ENCODE peak calls at places on chromosome 17, in eight cellular contexts. T is epithelial cell of esophagus, L is NB4, E is A549, J is esophagus squamous epithelium, U is PC-9, M is tibial nerve, S is cardiac fibroblast. Q is an unnamed sample.

GRCh38 chr17:9806709-9807108 is 15.2 kb downstream of the GSG1L2 start:
- DNase-seq in T (no peak), L (no peak), E (no peak), J (no peak), U (no peak), M (no peak), S (no peak), Q (no peak)

GRCh38 chr17:60079401-60079861 is 710 bp upstream of the HEATR6 start:
- DNase-seq in T (no peak), L (no peak), E (peak; percentile 57), J (no peak), U (no peak), M (no peak), S (peak; percentile 50), Q (peak; percentile 60)

GRCh38 chr17:1714488-1714979 is 4.4 kb upstream of the TLCD2 start:
- DNase-seq in T (peak; percentile 94), L (peak; percentile 54), E (peak; percentile 97), J (peak; percentile 58), U (peak; percentile 100), M (peak; percentile 99), S (peak; percentile 99), Q (peak; percentile 99)

GRCh38 chr17:29569245-29569950 is 897 bp downstream of the TP53I13 start:
- DNase-seq in T (peak; percentile 73), L (no peak), E (no peak), J (no peak), U (no peak), M (peak; percentile 12), S (no peak), Q (peak; percentile 29)

GRCh38 chr17:34673995-34674900 is 94.9 kb downstream of the TMEM132E start:
- DNase-seq in T (no peak), L (no peak), E (no peak), J (no peak), U (no peak), M (no peak), S (no peak), Q (no peak)

GRCh38 chr17:27982688-27983087 is 59.8 kb upstream of the NLK start:
- DNase-seq in T (no peak), L (no peak), E (no peak), J (no peak), U (no peak), M (no peak), S (no peak), Q (no peak)

GRCh38 chr17:66354981-66355380 is 52.6 kb downstream of the PRKCA start:
- DNase-seq in T (no peak), L (no peak), E (no peak), J (no peak), U (no peak), M (no peak), S (peak; percentile 46), Q (peak; percentile 79)

GRCh38 chr17:81294512-81295030 is 536 bp downstream of the SLC38A10 start:
- DNase-seq in T (no peak), L (peak; percentile 51), E (no peak), J (no peak), U (peak; percentile 42), M (no peak), S (peak; percentile 26), Q (peak; percentile 8)

GRCh38 chr17:14301279-14301760 is 439 bp downstream of the HS3ST3B1 start:
- DNase-seq in T (peak; percentile 34), L (no peak), E (no peak), J (no peak), U (no peak), M (no peak), S (no peak), Q (no peak)

GRCh38 chr17:2170023-2170422 is 115.1 kb downstream of the HIC1 start:
- DNase-seq in T (peak; percentile 27), L (peak; percentile 25), E (peak; percentile 39), J (no peak), U (peak; percentile 22), M (no peak), S (no peak), Q (no peak)

GRCh38 chr17:44768505-44769142 is 9.8 kb downstream of the ADAM11 start:
- DNase-seq in T (no peak), L (peak; percentile 71), E (no peak), J (no peak), U (no peak), M (no peak), S (no peak), Q (no peak)

GRCh38 chr17:59897090-59897489 is 4.2 kb downstream of the RPS6KB1 start:
- DNase-seq in T (no peak), L (no peak), E (no peak), J (no peak), U (no peak), M (no peak), S (no peak), Q (peak; percentile 3)

GRCh38 chr17:82356845-82357355 is 2.1 kb upstream of the TEX19 start:
- DNase-seq in T (no peak), L (no peak), E (no peak), J (no peak), U (no peak), M (no peak), S (no peak), Q (no peak)

GRCh38 chr17:79838541-79839274 is 532 bp downstream of the CBX4 start:
- DNase-seq in T (peak; percentile 55), L (peak; percentile 67), E (peak; percentile 70), J (no peak), U (peak; percentile 42), M (no peak), S (peak; percentile 67), Q (peak; percentile 52)

GRCh38 chr17:57463103-57463885 is 207.0 kb downstream of the MSI2 start:
- DNase-seq in T (peak; percentile 66), L (peak; percentile 49), E (peak; percentile 61), J (no peak), U (no peak), M (no peak), S (peak; percentile 60), Q (peak; percentile 72)

GRCh38 chr17:73798111-73798748 is 154.0 kb upstream of the SDK2 start:
- DNase-seq in T (peak; percentile 52), L (peak; percentile 4), E (peak; percentile 100), J (no peak), U (no peak), M (no peak), S (peak; percentile 95), Q (peak; percentile 99)

GRCh38 chr17:59349178-59349577 is 17.7 kb downstream of the YPEL2 start:
- DNase-seq in T (no peak), L (no peak), E (no peak), J (no peak), U (no peak), M (no peak), S (no peak), Q (no peak)

GRCh38 chr17:66494023-66494803 is 191.8 kb downstream of the PRKCA start:
- DNase-seq in T (peak; percentile 86), L (peak; percentile 93), E (peak; percentile 65), J (no peak), U (no peak), M (no peak), S (peak; percentile 81), Q (peak; percentile 92)

GRCh38 chr17:45225964-45226530 is 4.4 kb downstream of the FMNL1 start:
- DNase-seq in T (peak; percentile 21), L (peak; percentile 99), E (peak; percentile 40), J (peak; percentile 80), U (no peak), M (peak; percentile 38), S (no peak), Q (no peak)

GRCh38 chr17:81151039-81151677 is 14.1 kb upstream of the PVALEF start:
- DNase-seq in T (no peak), L (no peak), E (no peak), J (no peak), U (no peak), M (no peak), S (no peak), Q (no peak)

GRCh38 chr17:20085283-20085875 is 76.2 kb downstream of the SPECC1 start:
- DNase-seq in T (no peak), L (peak; percentile 33), E (no peak), J (no peak), U (no peak), M (no peak), S (peak; percentile 41), Q (peak; percentile 77)
- H3K4me3 ChIP-seq in T (no peak overlapping the region), L (no peak overlapping the region), E (no peak overlapping the region), J (no peak overlapping the region), U (no peak overlapping the region), M (no peak overlapping the region), S (no peak overlapping the region), Q (no peak overlapping the region)

GRCh38 chr17:17783121-17783824 is 53.5 kb downstream of the SREBF1 start:
- DNase-seq in T (peak; percentile 61), L (peak; percentile 78), E (no peak), J (no peak), U (peak; percentile 70), M (no peak), S (peak; percentile 35), Q (no peak)
- TF ChIP-seq CTCF in T (no peak), L (no peak), E (no peak), J (peak; percentile 8), U (no peak), M (no peak), S (no peak), Q (no peak)

DNA sequence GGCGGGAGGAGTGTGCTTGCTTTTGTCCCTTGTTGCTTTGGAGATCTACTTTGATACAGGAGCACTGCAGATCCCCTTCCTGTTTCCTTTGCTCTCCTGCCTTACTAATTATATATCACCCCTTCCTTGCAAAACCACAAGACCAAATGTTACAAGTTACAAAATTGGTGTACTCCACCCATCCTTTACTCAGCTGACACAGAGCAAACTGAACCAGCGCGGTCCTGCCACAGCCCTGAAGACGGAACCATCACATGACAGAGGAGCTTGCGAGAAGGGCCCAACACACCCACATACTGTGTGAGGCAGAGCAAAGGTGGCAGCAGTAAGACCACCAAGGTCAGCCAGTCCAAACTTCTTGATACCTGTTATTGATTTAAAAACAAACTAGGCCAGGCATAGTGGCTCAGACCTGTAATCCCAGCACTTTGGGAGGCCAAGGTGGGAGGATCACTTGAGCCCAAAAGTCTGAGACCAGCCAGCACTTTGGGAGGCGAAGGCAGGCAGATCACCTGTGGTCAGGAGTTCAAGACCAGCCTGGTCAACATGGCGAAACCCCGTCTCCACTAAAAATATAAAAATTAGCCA is 33.2 kb downstream of the CYTH1 start:
- DNase-seq in T (peak; percentile 87), L (peak; percentile 92), E (no peak), J (peak; percentile 32), U (no peak), M (peak; percentile 52), S (peak; percentile 58), Q (peak; percentile 77)
- H3K4me3 ChIP-seq in T (no peak overlapping the region), L (no peak overlapping the region), E (no peak overlapping the region), J (no peak overlapping the region), U (no peak overlapping the region), M (no peak overlapping the region), S (no peak overlapping the region), Q (no peak overlapping the region)

DNA sequence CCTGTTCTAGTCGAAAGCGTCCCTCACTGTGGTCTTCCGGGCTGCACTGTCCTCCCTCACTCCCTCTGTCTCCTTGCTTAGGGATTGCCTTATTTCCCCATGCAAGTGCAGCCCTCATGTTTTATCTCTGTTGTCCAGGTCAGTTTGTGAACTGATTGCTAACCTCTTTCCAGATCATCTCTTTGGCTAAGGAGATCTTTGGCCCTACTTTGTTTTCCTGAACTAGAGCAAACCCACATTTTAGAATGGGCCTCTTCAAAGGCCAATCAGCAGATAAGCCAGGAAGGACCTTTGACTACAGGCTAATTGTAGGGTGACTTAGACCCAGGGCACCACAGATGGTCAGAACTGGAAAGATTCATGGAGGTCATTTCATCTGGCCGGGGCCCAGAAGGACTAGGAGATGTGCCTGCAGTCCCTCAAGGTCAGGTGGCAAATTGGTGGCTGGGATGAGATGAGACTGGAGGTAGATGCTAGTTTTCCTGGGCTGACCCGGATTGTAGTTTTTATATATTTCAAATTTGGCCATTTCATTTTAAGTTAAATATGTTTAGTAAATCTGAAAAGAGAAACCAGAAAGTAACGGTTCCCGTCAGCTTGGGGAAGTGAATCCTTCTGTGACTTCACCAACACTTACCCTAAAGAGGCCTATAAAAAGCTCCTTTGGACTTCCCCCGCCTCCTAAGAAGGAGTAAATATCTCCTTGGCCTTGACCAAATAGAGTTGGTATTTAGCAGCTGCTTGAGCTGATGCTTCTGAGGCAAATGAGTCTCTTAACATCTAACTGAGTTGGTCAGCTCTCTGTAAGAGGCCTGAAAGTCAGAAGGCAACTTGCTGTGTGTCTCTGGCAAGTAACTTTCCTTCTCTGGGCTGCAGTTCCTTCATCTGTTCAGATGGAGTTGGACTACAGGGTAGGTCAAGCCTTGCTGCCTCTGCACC is 6.3 kb upstream of the SLC25A19 start:
- DNase-seq in T (no peak), L (peak; percentile 78), E (no peak), J (no peak), U (no peak), M (no peak), S (no peak), Q (no peak)
- TF ChIP-seq CTCF in T (no peak), L (no peak), E (no peak), J (no peak), U (no peak), M (no peak), S (no peak), Q (no peak)

Q was measured in AG10803.